ENCODE peak calls at places on chromosomes 7 and 10, in four cellular contexts. One of them, this sample, is unnamed.
A peak's percentile ranks its signal among the peaks of the same experiment; 100 is the strongest.

GRCh38 chr10:123519861-123520260 is 146.3 kb upstream of the GPR26 start:
- DNase-seq in K562: no peak
- DNase-seq in endodermal cell: peak; percentile 34
- DNase-seq in HCT116: no peak
- DNase-seq in this sample: no peak

GRCh38 chr10:112721080-112721698 is 228.9 kb upstream of the TCF7L2 start:
- DNase-seq in K562: peak; percentile 29
- DNase-seq in endodermal cell: no peak
- DNase-seq in HCT116: peak; percentile 51
- DNase-seq in this sample: no peak

GRCh38 chr7:36683111-36683510 is 41.2 kb downstream of the AOAH start:
- DNase-seq in K562: no peak
- DNase-seq in endodermal cell: no peak
- DNase-seq in HCT116: no peak
- DNase-seq in this sample: no peak

GRCh38 chr7:108455524-108455832 is 758 bp downstream of the NRCAM start:
- DNase-seq in K562: no peak
- DNase-seq in endodermal cell: no peak
- DNase-seq in HCT116: no peak
- DNase-seq in this sample: no peak

GRCh38 chr7:47866120-47866519 is 82.1 kb downstream of the PKD1L1 start:
- DNase-seq in K562: no peak
- DNase-seq in endodermal cell: no peak
- DNase-seq in HCT116: no peak
- DNase-seq in this sample: no peak

GRCh38 chr10:109968954-109969644 is 38.7 kb upstream of the ADD3 start:
- DNase-seq in K562: no peak
- DNase-seq in endodermal cell: no peak
- DNase-seq in HCT116: no peak
- DNase-seq in this sample: no peak

GRCh38 chr7:149717481-149717880 is 55.9 kb downstream of the ZNF467 start:
- DNase-seq in K562: peak; percentile 4
- DNase-seq in endodermal cell: peak; percentile 37
- DNase-seq in HCT116: no peak
- DNase-seq in this sample: no peak

GRCh38 chr10:86706401-86706841 is 38.1 kb downstream of the LDB3 start:
- DNase-seq in K562: no peak
- DNase-seq in endodermal cell: peak; percentile 73
- DNase-seq in HCT116: no peak
- DNase-seq in this sample: no peak

GRCh38 chr10:43054593-43054992 is 22.3 kb upstream of the RET start:
- DNase-seq in K562: no peak
- DNase-seq in endodermal cell: no peak
- DNase-seq in HCT116: no peak
- DNase-seq in this sample: no peak

GRCh38 chr10:43057231-43057711 is 19.6 kb upstream of the RET start:
- DNase-seq in K562: no peak
- DNase-seq in endodermal cell: no peak
- DNase-seq in HCT116: no peak
- DNase-seq in this sample: peak; percentile 23

GRCh38 chr10:43056568-43057011 is 20.3 kb upstream of the RET start:
- DNase-seq in K562: no peak
- DNase-seq in endodermal cell: peak; percentile 35
- DNase-seq in HCT116: no peak
- DNase-seq in this sample: no peak

GRCh38 chr10:43055217-43055616 is 21.7 kb upstream of the RET start:
- DNase-seq in K562: no peak
- DNase-seq in endodermal cell: no peak
- DNase-seq in HCT116: no peak
- DNase-seq in this sample: no peak

DNA sequence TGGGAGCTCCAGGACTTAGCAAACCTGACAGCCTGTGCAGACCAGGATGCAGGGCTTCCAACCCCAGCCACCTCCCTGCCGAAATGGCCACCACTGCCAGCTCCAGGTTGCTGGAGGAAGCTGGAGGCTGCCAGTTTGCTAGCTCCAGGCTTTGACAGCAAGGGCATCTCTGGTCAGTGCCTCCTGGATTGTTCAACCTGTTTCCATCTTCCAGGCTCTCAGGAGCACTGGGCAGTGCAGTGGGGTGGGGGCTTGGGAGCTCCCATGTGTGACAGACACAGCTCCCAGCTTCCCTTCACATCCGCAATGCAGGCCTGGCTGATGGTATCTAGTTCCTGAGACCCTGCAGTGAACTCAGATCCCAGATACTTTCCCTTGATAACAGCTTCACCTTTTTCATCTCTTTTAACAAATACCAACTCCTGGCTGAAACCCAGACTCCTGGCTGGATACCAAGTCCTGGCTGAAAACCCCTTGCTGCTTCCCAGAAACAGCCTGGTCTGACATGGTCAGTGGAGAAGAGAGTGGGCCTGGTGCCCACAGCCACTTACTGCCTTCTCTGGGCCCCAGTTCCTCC is 20.8 kb upstream of the RET start:
- DNase-seq in K562: no peak
- DNase-seq in endodermal cell: no peak
- DNase-seq in HCT116: no peak
- DNase-seq in this sample: no peak
- H3K4me3 ChIP-seq in K562: no peak overlapping the region
- H3K4me3 ChIP-seq in endodermal cell: no peak overlapping the region
- H3K4me3 ChIP-seq in HCT116: no peak overlapping the region
- H3K4me3 ChIP-seq in this sample: no peak overlapping the region

GRCh38 chr10:116221053-116221452 is 52.0 kb downstream of the GFRA1 start:
- DNase-seq in K562: no peak
- DNase-seq in endodermal cell: no peak
- DNase-seq in HCT116: no peak
- DNase-seq in this sample: no peak

GRCh38 chr10:116211682-116212081 is 61.3 kb downstream of the GFRA1 start:
- DNase-seq in K562: no peak
- DNase-seq in endodermal cell: no peak
- DNase-seq in HCT116: no peak
- DNase-seq in this sample: no peak

GRCh38 chr10:116212756-116213155 is 60.2 kb downstream of the GFRA1 start:
- DNase-seq in K562: no peak
- DNase-seq in endodermal cell: no peak
- DNase-seq in HCT116: no peak
- DNase-seq in this sample: no peak

GRCh38 chr10:116215651-116216050 is 57.4 kb downstream of the GFRA1 start:
- DNase-seq in K562: no peak
- DNase-seq in endodermal cell: no peak
- DNase-seq in HCT116: no peak
- DNase-seq in this sample: no peak

DNA sequence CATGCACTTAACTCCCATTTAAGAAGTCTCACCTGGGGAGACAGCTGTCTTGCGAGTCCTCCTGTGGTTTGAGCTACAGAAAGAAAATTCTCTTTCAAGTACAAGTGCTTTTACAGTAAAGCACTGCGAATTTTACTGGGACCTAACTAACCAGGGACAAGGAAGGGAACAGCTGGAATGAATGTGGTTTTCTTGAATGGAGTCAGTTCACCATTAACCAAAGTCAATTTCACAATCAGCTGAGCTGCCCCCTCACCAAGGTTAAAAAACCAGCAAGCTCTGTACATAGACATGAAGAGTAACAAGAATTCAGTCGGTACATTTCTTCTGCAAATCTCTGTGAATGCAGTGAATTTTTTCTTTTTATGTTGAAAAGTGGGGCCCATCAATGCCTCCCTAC is 56.3 kb downstream of the GFRA1 start:
- DNase-seq in K562: no peak
- DNase-seq in endodermal cell: no peak
- DNase-seq in HCT116: no peak
- DNase-seq in this sample: no peak
- H3K27ac ChIP-seq in K562: no peak overlapping the region
- H3K27ac ChIP-seq in endodermal cell: no peak overlapping the region
- H3K27ac ChIP-seq in HCT116: no peak overlapping the region
- H3K27ac ChIP-seq in this sample: no peak overlapping the region

DNA sequence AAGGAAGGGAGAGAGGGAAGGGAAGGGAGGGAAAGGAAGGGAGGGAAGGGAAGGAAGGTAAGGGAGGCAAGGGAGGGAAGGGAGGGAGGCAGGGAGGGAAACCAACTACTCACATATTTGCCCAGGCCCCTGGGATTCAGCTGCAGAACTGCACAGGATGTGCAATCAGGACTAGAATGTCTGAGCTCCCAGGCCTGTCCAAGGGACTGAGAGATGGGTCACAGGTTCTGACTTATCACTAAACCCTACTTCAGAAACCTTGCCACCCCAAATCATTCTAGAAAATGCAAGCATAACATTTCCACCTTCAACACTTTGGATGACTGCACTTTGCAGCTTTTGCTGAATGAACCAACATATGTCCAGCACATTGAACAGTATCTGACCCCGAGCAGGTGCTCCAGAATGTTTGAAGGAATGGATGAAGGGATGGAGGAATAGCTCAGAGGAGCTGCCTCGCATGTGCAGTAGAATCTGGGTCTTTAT is 245.3 kb downstream of the KCNMA1 start:
- DNase-seq in K562: no peak
- DNase-seq in endodermal cell: no peak
- DNase-seq in HCT116: no peak
- DNase-seq in this sample: no peak
- TF ChIP-seq CTCF in K562: no peak
- TF ChIP-seq CTCF in endodermal cell: no peak
- TF ChIP-seq CTCF in HCT116: no peak
- TF ChIP-seq CTCF in this sample: no peak

DNA sequence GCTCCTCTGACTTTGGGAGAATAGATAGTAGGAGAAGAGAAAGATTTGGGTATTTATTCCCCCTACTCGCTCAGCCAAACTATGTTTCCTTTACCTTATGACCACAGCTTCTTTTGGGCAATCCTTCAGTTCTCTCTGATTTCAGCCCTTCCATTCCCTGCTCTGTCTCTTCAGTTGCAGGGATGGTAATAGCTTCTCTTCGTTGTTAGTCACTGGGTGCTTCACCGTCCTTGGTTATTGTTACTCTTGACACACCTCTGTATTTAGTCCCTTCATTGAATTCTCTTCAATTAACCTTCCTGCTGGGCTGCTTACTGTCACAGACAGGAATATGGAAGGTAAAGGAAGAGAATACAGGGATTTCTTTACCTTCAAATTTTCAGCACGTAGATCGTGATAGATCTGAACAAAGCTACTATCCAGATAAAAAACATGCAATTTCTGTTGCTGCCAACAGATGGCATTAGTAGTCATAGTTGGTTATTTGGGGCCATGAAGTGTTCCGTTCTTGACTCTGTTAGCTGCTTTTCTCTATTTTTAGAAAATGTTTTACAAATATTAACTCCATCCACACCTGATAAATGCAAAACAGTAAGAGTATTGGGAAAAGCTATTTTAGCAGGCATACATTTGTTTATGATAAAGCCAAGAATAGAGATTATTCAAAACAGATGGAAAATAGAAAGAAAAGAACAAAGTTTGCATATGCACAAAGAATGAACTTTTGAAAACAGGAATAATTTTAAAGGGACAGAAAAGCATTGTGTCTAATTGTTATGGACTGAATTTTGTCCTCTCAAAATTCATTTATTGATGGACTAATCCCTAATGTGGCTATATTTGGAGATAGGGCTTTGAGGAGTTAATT is 14.0 kb upstream of the PTTG1IP2 start:
- DNase-seq in K562: peak; percentile 32
- DNase-seq in endodermal cell: no peak
- DNase-seq in HCT116: peak; percentile 28
- DNase-seq in this sample: no peak
- H3K4me3 ChIP-seq in K562: no peak overlapping the region
- H3K4me3 ChIP-seq in endodermal cell: no peak overlapping the region
- H3K4me3 ChIP-seq in HCT116: peak overlapping the region; percentile 34
- H3K4me3 ChIP-seq in this sample: peak overlapping the region; percentile 44

This sample was measured in psoas muscle.